ENCODE peak calls at places on chromosome 16, in ten cellular contexts. D is posterior vena cava, R is GM23338, P is RWPE1, L is germinal center, C is H7, B is amygdala, S is glutamatergic neuron, I is ACHN, G is HFFc6. Z is an unnamed sample.

GRCh38 chr16:1823821-1824220 is 2.8 kb downstream of the HAGH start:
- DNase-seq in D (no peak), C (peak; percentile 88), I (peak; percentile 86), G (peak; percentile 64), P (peak; percentile 68), B (no peak), R (peak; percentile 71), L (no peak), S (peak; percentile 69), Z (peak; percentile 73)

GRCh38 chr16:12573300-12573699 is 230.4 kb downstream of the CPPED1 start:
- DNase-seq in P (no peak), L (peak; percentile 24), D (peak; percentile 16), C (no peak), R (no peak), B (peak; percentile 56), G (no peak), S (no peak), I (no peak), Z (no peak)

GRCh38 chr16:49755716-49756115 is 100.2 kb downstream of the ZNF423 start:
- DNase-seq in P (no peak), R (no peak), C (peak; percentile 60), I (no peak), L (no peak), S (no peak), B (no peak), D (no peak), G (no peak), Z (no peak)

GRCh38 chr16:49754495-49755290 is 101.2 kb downstream of the ZNF423 start:
- DNase-seq in P (no peak), G (no peak), D (no peak), B (no peak), I (no peak), L (no peak), C (peak; percentile 75), R (peak; percentile 77), S (peak; percentile 29), Z (peak; percentile 16)

GRCh38 chr16:3097266-3097665 is 1.8 kb downstream of the ZSCAN10 start:
- DNase-seq in D (no peak), B (no peak), I (no peak), P (no peak), R (peak; percentile 69), C (peak; percentile 68), L (no peak), G (no peak), S (no peak), Z (no peak)

GRCh38 chr16:20811889-20812439 is 5.6 kb downstream of the REXO5 start:
- DNase-seq in S (no peak), R (no peak), I (no peak), D (no peak), C (no peak), P (no peak), L (no peak), G (no peak), B (no peak), Z (no peak)

GRCh38 chr16:64094992-64095579 is 1026.8 kb downstream of the CDH11 start:
- DNase-seq in L (no peak), D (no peak), C (no peak), P (no peak), B (no peak), G (no peak), R (no peak), I (no peak), S (no peak), Z (no peak)

GRCh38 chr16:49827806-49828428 is 28.0 kb downstream of the ZNF423 start:
- DNase-seq in C (no peak), P (no peak), B (no peak), I (no peak), S (no peak), R (no peak), L (no peak), D (no peak), G (no peak), Z (no peak)